ENCODE peak calls at places on chromosome 19, in five cellular contexts. One of them, this sample, is unnamed.

GRCh38 chr19:51200071-51200470 is 24.8 kb upstream of the CD33 start:
- DNase-seq in H1: no peak
- DNase-seq in stomach: no peak
- DNase-seq in suprapubic skin: no peak
- DNase-seq in prostate gland: no peak
- DNase-seq in this sample: no peak

GRCh38 chr19:13872695-13873389 is 4.1 kb upstream of the NANOS3 start:
- DNase-seq in H1: no peak
- DNase-seq in stomach: no peak
- DNase-seq in suprapubic skin: no peak
- DNase-seq in prostate gland: no peak
- DNase-seq in this sample: peak

GRCh38 chr19:18297308-18297707 is 15.9 kb upstream of the JUND start:
- DNase-seq in suprapubic skin: no peak
- DNase-seq in stomach: no peak
- DNase-seq in prostate gland: no peak
- DNase-seq in H1: no peak
- DNase-seq in this sample: no peak

GRCh38 chr19:45733160-45733810 is at the start of gene MEIOSIN:
- DNase-seq in H1: no peak
- DNase-seq in suprapubic skin: no peak
- DNase-seq in stomach: no peak
- DNase-seq in prostate gland: no peak
- DNase-seq in this sample: no peak

GRCh38 chr19:2371656-2372055 is 11.6 kb downstream of the TMPRSS9 start:
- DNase-seq in H1: no peak
- DNase-seq in suprapubic skin: no peak
- DNase-seq in prostate gland: no peak
- DNase-seq in stomach: no peak
- DNase-seq in this sample: no peak

GRCh38 chr19:43595999-43596841 is at the start of the genes IRGQ and ZNF576:
- DNase-seq in suprapubic skin: peak
- DNase-seq in prostate gland: peak
- DNase-seq in H1: peak
- DNase-seq in stomach: peak
- DNase-seq in this sample: peak

GRCh38 chr19:49793561-49793840 is 19.6 kb downstream of the FUZ start:
- DNase-seq in prostate gland: no peak
- DNase-seq in H1: no peak
- DNase-seq in suprapubic skin: no peak
- DNase-seq in stomach: no peak
- DNase-seq in this sample: no peak

GRCh38 chr19:48359123-48359522 is 4.6 kb downstream of the TMEM143 start:
- DNase-seq in stomach: no peak
- DNase-seq in H1: no peak
- DNase-seq in prostate gland: no peak
- DNase-seq in suprapubic skin: no peak
- DNase-seq in this sample: no peak

GRCh38 chr19:48255376-48256303 is at the start of gene CARD8:
- DNase-seq in suprapubic skin: peak
- DNase-seq in prostate gland: peak
- DNase-seq in H1: peak
- DNase-seq in stomach: peak
- DNase-seq in this sample: peak

GRCh38 chr19:56869886-56870285 is 29.4 kb upstream of the PEG3 start:
- DNase-seq in H1: no peak
- DNase-seq in prostate gland: no peak
- DNase-seq in stomach: no peak
- DNase-seq in suprapubic skin: no peak
- DNase-seq in this sample: no peak

DNA sequence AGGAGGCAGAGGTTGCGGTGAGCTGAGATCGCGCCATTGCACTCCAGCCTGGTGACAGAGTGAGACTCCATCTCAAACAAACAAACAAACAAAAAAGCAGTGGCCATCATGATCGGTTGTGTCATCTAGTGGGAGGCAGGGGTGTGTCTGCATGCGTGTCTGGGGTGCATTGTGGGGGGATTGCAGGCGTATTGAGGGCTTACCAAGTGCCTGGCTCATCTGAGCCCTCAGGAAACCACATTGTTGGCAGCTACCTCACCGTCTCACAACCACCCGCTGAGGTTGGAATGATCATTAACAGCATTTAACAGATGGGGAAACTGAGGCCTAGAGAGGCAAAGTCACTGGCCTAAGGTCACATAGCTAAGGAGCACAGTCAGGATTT is 30.5 kb downstream of the NFIC start:
- DNase-seq in suprapubic skin: no peak
- DNase-seq in prostate gland: no peak
- DNase-seq in H1: no peak
- DNase-seq in stomach: no peak
- DNase-seq in this sample: no peak
- H3K4me3 ChIP-seq in suprapubic skin: peak
- H3K4me3 ChIP-seq in prostate gland: no peak
- H3K4me3 ChIP-seq in H1: no peak
- H3K4me3 ChIP-seq in stomach: peak
- H3K4me3 ChIP-seq in this sample: no peak

GRCh38 chr19:12139885-12140544 is at the start of gene ZNF20:
- DNase-seq in suprapubic skin: peak
- DNase-seq in stomach: peak
- DNase-seq in prostate gland: peak
- DNase-seq in H1: peak
- DNase-seq in this sample: peak
- TF ChIP-seq POLR2AphosphoS5 in suprapubic skin: no peak
- TF ChIP-seq POLR2AphosphoS5 in stomach: no peak
- TF ChIP-seq POLR2AphosphoS5 in prostate gland: peak
- TF ChIP-seq POLR2AphosphoS5 in H1: peak
- TF ChIP-seq POLR2AphosphoS5 in this sample: peak

GRCh38 chr19:55500368-55500952 is 12.2 kb downstream of the SSC5D start:
- DNase-seq in stomach: no peak
- DNase-seq in H1: no peak
- DNase-seq in suprapubic skin: no peak
- DNase-seq in prostate gland: no peak
- DNase-seq in this sample: peak

GRCh38 chr19:55504981-55505380 is 16.7 kb downstream of the SSC5D start:
- DNase-seq in suprapubic skin: no peak
- DNase-seq in prostate gland: no peak
- DNase-seq in H1: no peak
- DNase-seq in stomach: no peak
- DNase-seq in this sample: no peak

GRCh38 chr19:55503447-55504251 is 15.4 kb downstream of the SSC5D start:
- DNase-seq in stomach: peak
- DNase-seq in suprapubic skin: peak
- DNase-seq in H1: peak
- DNase-seq in prostate gland: peak
- DNase-seq in this sample: peak

GRCh38 chr19:55502197-55502952 is 14.1 kb downstream of the SSC5D start:
- DNase-seq in stomach: no peak
- DNase-seq in H1: no peak
- DNase-seq in prostate gland: no peak
- DNase-seq in suprapubic skin: no peak
- DNase-seq in this sample: no peak

DNA sequence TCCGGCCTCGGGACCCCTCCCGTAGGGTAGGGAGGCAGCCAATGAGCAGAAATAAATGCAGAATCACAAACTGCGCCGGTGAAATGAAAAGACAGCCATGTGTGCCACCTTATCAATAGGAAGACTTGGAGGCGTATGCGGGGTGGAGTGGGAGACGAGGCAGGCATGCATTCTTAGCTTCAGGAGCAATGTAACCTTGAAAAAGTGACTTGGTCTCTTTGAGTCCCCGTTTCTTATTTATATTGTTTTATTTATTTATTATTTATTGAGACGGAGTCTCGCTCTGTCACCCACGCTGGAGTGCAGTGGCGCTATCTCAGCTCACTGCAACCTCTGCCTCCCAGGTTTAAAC is 16.0 kb downstream of the SSC5D start:
- DNase-seq in suprapubic skin: no peak
- DNase-seq in H1: no peak
- DNase-seq in prostate gland: no peak
- DNase-seq in stomach: no peak
- DNase-seq in this sample: no peak
- H3K4me3 ChIP-seq in suprapubic skin: peak
- H3K4me3 ChIP-seq in H1: no peak
- H3K4me3 ChIP-seq in prostate gland: peak
- H3K4me3 ChIP-seq in stomach: peak
- H3K4me3 ChIP-seq in this sample: peak

GRCh38 chr19:7907544-7907943 is 3.9 kb downstream of the MAP2K7 start:
- DNase-seq in H1: no peak
- DNase-seq in suprapubic skin: no peak
- DNase-seq in prostate gland: no peak
- DNase-seq in stomach: no peak
- DNase-seq in this sample: peak

GRCh38 chr19:7907122-7907521 is 3.4 kb downstream of the MAP2K7 start:
- DNase-seq in H1: no peak
- DNase-seq in prostate gland: no peak
- DNase-seq in suprapubic skin: peak
- DNase-seq in stomach: no peak
- DNase-seq in this sample: no peak

GRCh38 chr19:7909471-7910067 is 5.1 kb upstream of the TGFBR3L start:
- DNase-seq in H1: no peak
- DNase-seq in stomach: no peak
- DNase-seq in suprapubic skin: peak
- DNase-seq in prostate gland: no peak
- DNase-seq in this sample: no peak

GRCh38 chr19:7908742-7909461 is 5.2 kb downstream of the MAP2K7 start:
- DNase-seq in prostate gland: no peak
- DNase-seq in H1: no peak
- DNase-seq in suprapubic skin: peak
- DNase-seq in stomach: no peak
- DNase-seq in this sample: no peak

DNA sequence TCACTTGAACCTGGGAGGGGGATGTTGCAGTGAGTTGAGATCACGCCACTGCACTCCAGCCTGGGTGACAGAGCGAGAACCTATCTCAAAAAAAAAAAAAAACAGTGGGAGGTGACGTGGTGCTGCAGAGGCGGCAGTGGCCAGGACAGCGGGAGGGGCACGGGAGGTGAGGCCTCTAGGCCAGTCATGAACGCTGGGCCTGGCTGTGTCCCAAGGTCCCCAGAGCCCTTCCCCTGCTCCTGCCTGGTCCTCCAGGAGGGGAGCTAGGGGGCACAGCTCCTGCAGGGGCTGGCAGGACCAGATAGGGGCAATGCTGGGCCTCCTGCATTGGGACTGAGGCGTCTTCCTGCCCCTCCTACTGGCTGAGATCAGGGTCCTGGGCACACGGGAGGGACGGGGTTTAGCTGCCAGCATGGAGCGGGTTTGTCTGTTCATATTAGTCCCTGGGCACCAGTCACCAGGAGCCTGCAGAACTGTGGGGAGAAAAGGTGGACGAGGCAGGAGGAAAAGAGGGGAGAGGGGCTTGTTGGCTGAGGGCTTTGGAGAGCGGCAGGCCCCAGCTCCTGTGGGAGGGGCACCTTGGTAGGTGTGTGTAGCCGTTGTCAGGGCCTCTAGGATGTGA is 4.5 kb downstream of the MAP2K7 start:
- DNase-seq in prostate gland: no peak
- DNase-seq in suprapubic skin: no peak
- DNase-seq in H1: no peak
- DNase-seq in stomach: no peak
- DNase-seq in this sample: peak
- TF ChIP-seq POLR2AphosphoS5 in prostate gland: no peak
- TF ChIP-seq POLR2AphosphoS5 in suprapubic skin: no peak
- TF ChIP-seq POLR2AphosphoS5 in H1: no peak
- TF ChIP-seq POLR2AphosphoS5 in stomach: no peak
- TF ChIP-seq POLR2AphosphoS5 in this sample: no peak